ENCODE peak calls at places on chromosomes 7 and 10, in eight cellular contexts. One of them, this sample, is unnamed.

GRCh38 chr7:87886875-87887274 is 10.6 kb downstream of the DBF4 start:
- DNase-seq in fibroblast of the conjunctiva: peak
- DNase-seq in suprapubic skin: no peak
- DNase-seq in endothelial cell: no peak
- DNase-seq in stimulated activated CD4-positive, alpha-beta T cell treated with anti-CD3 and anti-CD28 coated beads, Interleukin-4, amount 100 ng/mL, for 24 hours: no peak
- DNase-seq in mammary epithelial cell: peak
- DNase-seq in lower lobe of right lung: no peak
- DNase-seq in neural crest cell: no peak
- DNase-seq in this sample: no peak

GRCh38 chr10:70736470-70736982 is 48.7 kb downstream of the TBATA start:
- DNase-seq in fibroblast of the conjunctiva: no peak
- DNase-seq in suprapubic skin: no peak
- DNase-seq in endothelial cell: no peak
- DNase-seq in stimulated activated CD4-positive, alpha-beta T cell treated with anti-CD3 and anti-CD28 coated beads, Interleukin-4, amount 100 ng/mL, for 24 hours: no peak
- DNase-seq in mammary epithelial cell: no peak
- DNase-seq in lower lobe of right lung: peak
- DNase-seq in neural crest cell: no peak
- DNase-seq in this sample: no peak

GRCh38 chr10:123147635-123148413 is at the start of gene HMX2:
- DNase-seq in fibroblast of the conjunctiva: no peak
- DNase-seq in suprapubic skin: no peak
- DNase-seq in endothelial cell: peak
- DNase-seq in stimulated activated CD4-positive, alpha-beta T cell treated with anti-CD3 and anti-CD28 coated beads, Interleukin-4, amount 100 ng/mL, for 24 hours: no peak
- DNase-seq in mammary epithelial cell: peak
- DNase-seq in lower lobe of right lung: no peak
- DNase-seq in neural crest cell: no peak
- DNase-seq in this sample: no peak

GRCh38 chr10:119701861-119702260 is 24.0 kb upstream of the INPP5F start:
- DNase-seq in fibroblast of the conjunctiva: no peak
- DNase-seq in suprapubic skin: no peak
- DNase-seq in endothelial cell: no peak
- DNase-seq in stimulated activated CD4-positive, alpha-beta T cell treated with anti-CD3 and anti-CD28 coated beads, Interleukin-4, amount 100 ng/mL, for 24 hours: no peak
- DNase-seq in mammary epithelial cell: peak
- DNase-seq in lower lobe of right lung: no peak
- DNase-seq in neural crest cell: no peak
- DNase-seq in this sample: no peak

GRCh38 chr7:110852156-110852858 is 238.6 kb upstream of the LRRN3 start:
- DNase-seq in fibroblast of the conjunctiva: no peak
- DNase-seq in suprapubic skin: no peak
- DNase-seq in endothelial cell: no peak
- DNase-seq in stimulated activated CD4-positive, alpha-beta T cell treated with anti-CD3 and anti-CD28 coated beads, Interleukin-4, amount 100 ng/mL, for 24 hours: no peak
- DNase-seq in mammary epithelial cell: peak
- DNase-seq in lower lobe of right lung: no peak
- DNase-seq in neural crest cell: no peak
- DNase-seq in this sample: no peak

GRCh38 chr7:44982535-44982923 is 3.7 kb upstream of the MYO1G start:
- DNase-seq in fibroblast of the conjunctiva: no peak
- DNase-seq in suprapubic skin: no peak
- DNase-seq in endothelial cell: no peak
- DNase-seq in stimulated activated CD4-positive, alpha-beta T cell treated with anti-CD3 and anti-CD28 coated beads, Interleukin-4, amount 100 ng/mL, for 24 hours: no peak
- DNase-seq in mammary epithelial cell: no peak
- DNase-seq in lower lobe of right lung: no peak
- DNase-seq in neural crest cell: no peak
- DNase-seq in this sample: no peak

GRCh38 chr7:122965306-122965705 is 30.2 kb downstream of the TAS2R16 start:
- DNase-seq in fibroblast of the conjunctiva: no peak
- DNase-seq in suprapubic skin: no peak
- DNase-seq in endothelial cell: no peak
- DNase-seq in stimulated activated CD4-positive, alpha-beta T cell treated with anti-CD3 and anti-CD28 coated beads, Interleukin-4, amount 100 ng/mL, for 24 hours: no peak
- DNase-seq in mammary epithelial cell: no peak
- DNase-seq in lower lobe of right lung: no peak
- DNase-seq in neural crest cell: no peak
- DNase-seq in this sample: no peak

GRCh38 chr10:78462221-78462620 is 428.6 kb downstream of the RPS24 start:
- DNase-seq in fibroblast of the conjunctiva: no peak
- DNase-seq in suprapubic skin: no peak
- DNase-seq in endothelial cell: no peak
- DNase-seq in stimulated activated CD4-positive, alpha-beta T cell treated with anti-CD3 and anti-CD28 coated beads, Interleukin-4, amount 100 ng/mL, for 24 hours: no peak
- DNase-seq in mammary epithelial cell: no peak
- DNase-seq in lower lobe of right lung: no peak
- DNase-seq in neural crest cell: no peak
- DNase-seq in this sample: no peak

GRCh38 chr7:128406147-128406985 is 3.4 kb downstream of the IMPDH1 start:
- DNase-seq in fibroblast of the conjunctiva: no peak
- DNase-seq in suprapubic skin: no peak
- DNase-seq in endothelial cell: peak
- DNase-seq in stimulated activated CD4-positive, alpha-beta T cell treated with anti-CD3 and anti-CD28 coated beads, Interleukin-4, amount 100 ng/mL, for 24 hours: no peak
- DNase-seq in mammary epithelial cell: no peak
- DNase-seq in lower lobe of right lung: no peak
- DNase-seq in neural crest cell: no peak
- DNase-seq in this sample: peak

GRCh38 chr7:11436773-11437524 is 395.0 kb downstream of the THSD7A start:
- DNase-seq in fibroblast of the conjunctiva: no peak
- DNase-seq in suprapubic skin: no peak
- DNase-seq in endothelial cell: no peak
- DNase-seq in stimulated activated CD4-positive, alpha-beta T cell treated with anti-CD3 and anti-CD28 coated beads, Interleukin-4, amount 100 ng/mL, for 24 hours: no peak
- DNase-seq in mammary epithelial cell: no peak
- DNase-seq in lower lobe of right lung: no peak
- DNase-seq in neural crest cell: no peak
- DNase-seq in this sample: no peak

GRCh38 chr10:102347236-102347828 is 48.2 kb upstream of the NFKB2 start:
- DNase-seq in fibroblast of the conjunctiva: peak
- DNase-seq in suprapubic skin: no peak
- DNase-seq in endothelial cell: peak
- DNase-seq in stimulated activated CD4-positive, alpha-beta T cell treated with anti-CD3 and anti-CD28 coated beads, Interleukin-4, amount 100 ng/mL, for 24 hours: no peak
- DNase-seq in mammary epithelial cell: peak
- DNase-seq in lower lobe of right lung: peak
- DNase-seq in neural crest cell: peak
- DNase-seq in this sample: no peak

GRCh38 chr10:117719558-117719957 is 177.0 kb downstream of the EMX2 start:
- DNase-seq in fibroblast of the conjunctiva: no peak
- DNase-seq in suprapubic skin: no peak
- DNase-seq in endothelial cell: no peak
- DNase-seq in stimulated activated CD4-positive, alpha-beta T cell treated with anti-CD3 and anti-CD28 coated beads, Interleukin-4, amount 100 ng/mL, for 24 hours: no peak
- DNase-seq in mammary epithelial cell: no peak
- DNase-seq in lower lobe of right lung: no peak
- DNase-seq in neural crest cell: no peak
- DNase-seq in this sample: no peak

GRCh38 chr10:2928219-2928840 is 139.0 kb upstream of the PFKP start:
- DNase-seq in fibroblast of the conjunctiva: peak
- DNase-seq in suprapubic skin: no peak
- DNase-seq in endothelial cell: peak
- DNase-seq in stimulated activated CD4-positive, alpha-beta T cell treated with anti-CD3 and anti-CD28 coated beads, Interleukin-4, amount 100 ng/mL, for 24 hours: peak
- DNase-seq in mammary epithelial cell: peak
- DNase-seq in lower lobe of right lung: peak
- DNase-seq in neural crest cell: peak
- DNase-seq in this sample: no peak

GRCh38 chr10:120593693-120594092 is 136.7 kb downstream of the PLPP4 start:
- DNase-seq in fibroblast of the conjunctiva: no peak
- DNase-seq in suprapubic skin: no peak
- DNase-seq in endothelial cell: no peak
- DNase-seq in stimulated activated CD4-positive, alpha-beta T cell treated with anti-CD3 and anti-CD28 coated beads, Interleukin-4, amount 100 ng/mL, for 24 hours: no peak
- DNase-seq in mammary epithelial cell: no peak
- DNase-seq in lower lobe of right lung: no peak
- DNase-seq in neural crest cell: no peak
- DNase-seq in this sample: no peak